ENCODE peak calls at places on chromosomes 3 and 15, in seven cellular contexts. W, Q, Y, C, S, Z and A are unnamed samples.

GRCh38 chr15:40958146-40958545 is 4.9 kb downstream of the CHAC1 start:
- DNase-seq in W (peak; percentile 35), Q (no peak), Y (no peak), C (no peak), S (no peak), Z (no peak), A (no peak)

GRCh38 chr3:122188758-122189157 is 5.3 kb downstream of the CASR start:
- DNase-seq in W (no peak), Q (no peak), Y (no peak), C (no peak), S (no peak), Z (no peak), A (no peak)

GRCh38 chr15:100373942-100374341 is 32.2 kb upstream of the ADAMTS17 start:
- DNase-seq in W (no peak), Q (no peak), Y (no peak), C (no peak), S (no peak), Z (no peak), A (no peak)

GRCh38 chr3:20573175-20573574 is 387.2 kb upstream of the SGO1 start:
- DNase-seq in W (no peak), Q (no peak), Y (no peak), C (no peak), S (no peak), Z (no peak), A (no peak)

GRCh38 chr3:10706156-10707088 is 109.6 kb upstream of the SLC6A11 start:
- DNase-seq in W (no peak), Q (no peak), Y (no peak), C (no peak), S (no peak), Z (no peak), A (no peak)

GRCh38 chr3:195839260-195840010 is 27.7 kb upstream of the MUC4 start:
- DNase-seq in W (no peak), Q (no peak), Y (no peak), C (no peak), S (no peak), Z (no peak), A (no peak)

GRCh38 chr15:82045179-82045891 is 483 bp downstream of the MEX3B start:
- DNase-seq in W (peak; percentile 45), Q (no peak), Y (no peak), C (no peak), S (peak; percentile 35), Z (peak; percentile 5), A (peak; percentile 43)

GRCh38 chr3:195897853-195898415 is 10.4 kb downstream of the TNK2 start:
- DNase-seq in W (no peak), Q (no peak), Y (no peak), C (no peak), S (no peak), Z (no peak), A (no peak)

GRCh38 chr15:78598348-78598747 is 22.4 kb downstream of the CHRNA3 start:
- DNase-seq in W (no peak), Q (no peak), Y (no peak), C (no peak), S (no peak), Z (no peak), A (no peak)

GRCh38 chr3:96996009-96996408 is 181.6 kb downstream of the EPHA6 start:
- DNase-seq in W (peak; percentile 78), Q (no peak), Y (no peak), C (no peak), S (no peak), Z (no peak), A (no peak)

GRCh38 chr15:83278191-83278590 is 6.3 kb downstream of the BNC1 start:
- DNase-seq in W (no peak), Q (no peak), Y (no peak), C (no peak), S (no peak), Z (no peak), A (no peak)